ENCODE peak calls at places on chromosomes 6 and 20, in eight cellular contexts. A is brain microvascular endothelial cell; W is T-helper 2 cell; B is HFFc6; Z is putamen; C is NCI-H2081; R is substantia nigra; F is stimulated activated CD8-positive, alpha-beta memory T cell treated with anti-CD3 and anti-CD28 coated beads, Interleukin-12 subunit alpha, Interleukin-12 subunit beta, amount 100 ng/mL, for 4 hours. D is an unnamed sample.

GRCh38 chr6:109296971-109297372 is 85.3 kb downstream of the CD164 start:
- DNase-seq in Z (no peak), B (peak), A (no peak), W (no peak), R (no peak), C (no peak), F (no peak), D (no peak)

GRCh38 chr6:142944126-142945066 is 580 bp downstream of the HIVEP2 start:
- DNase-seq in C (peak), A (peak), Z (peak), B (peak), R (peak), F (peak), W (peak), D (peak)

GRCh38 chr20:7003598-7003997 is 236.1 kb downstream of the BMP2 start:
- DNase-seq in B (no peak), Z (no peak), A (no peak), C (no peak), F (no peak), W (no peak), R (no peak), D (peak)

GRCh38 chr6:84774174-84775158 is 10.1 kb upstream of the TBX18 start:
- DNase-seq in R (no peak), B (peak), C (peak), F (no peak), W (no peak), Z (no peak), A (peak), D (no peak)

GRCh38 chr20:56511926-56512325 is 12.6 kb upstream of the FAM209A start:
- DNase-seq in Z (no peak), C (no peak), A (no peak), F (no peak), W (no peak), R (no peak), B (no peak), D (no peak)

GRCh38 chr6:40798069-40798770 is 211.1 kb upstream of the LRFN2 start:
- DNase-seq in C (peak), B (no peak), F (no peak), W (no peak), R (no peak), A (no peak), Z (no peak), D (no peak)

GRCh38 chr6:101544286-101544685 is 150.8 kb downstream of the GRIK2 start:
- DNase-seq in W (no peak), F (no peak), C (no peak), R (no peak), A (peak), B (peak), Z (no peak), D (peak)

GRCh38 chr6:145875496-145876244 is 61.1 kb upstream of the FBXO30 start:
- DNase-seq in R (no peak), F (no peak), B (no peak), A (no peak), W (no peak), C (no peak), Z (no peak), D (no peak)

GRCh38 chr6:91539451-91539850 is 952.6 kb upstream of the MAP3K7 start:
- DNase-seq in R (no peak), F (no peak), W (no peak), Z (no peak), C (peak), B (no peak), A (no peak), D (no peak)

GRCh38 chr6:48426636-48427035 is 315.6 kb upstream of the PTCHD4 start:
- DNase-seq in B (peak), W (no peak), Z (no peak), A (peak), F (no peak), C (no peak), R (no peak), D (peak)

D was measured in MCF 10A.